ENCODE peak calls at places on chromosomes 1 and 21, in seven cellular contexts. J, W, H, R, Q, S and D are unnamed samples.

GRCh38 chr21:45620201-45620600 is 23.3 kb upstream of the PCBP3 start:
- DNase-seq in H (no peak), S (peak), J (no peak), Q (peak), R (no peak), W (no peak), D (no peak)

GRCh38 chr1:227729881-227730629 is 5.0 kb downstream of the JMJD4 start:
- DNase-seq in H (peak), W (no peak), Q (no peak), J (no peak), R (peak), S (no peak), D (peak)

GRCh38 chr1:206628916-206629315 is 6.4 kb upstream of the DYRK3 start:
- DNase-seq in W (no peak), H (no peak), R (no peak), J (no peak), Q (no peak), S (no peak), D (no peak)

GRCh38 chr1:172793823-172794222 is 134.9 kb downstream of the FASLG start:
- DNase-seq in J (no peak), S (no peak), H (no peak), Q (no peak), R (no peak), W (no peak), D (no peak)

GRCh38 chr1:228372183-228373003 is 34.2 kb downstream of the TRIM11 start:
- DNase-seq in J (no peak), S (no peak), R (no peak), Q (peak), H (no peak), W (no peak), D (no peak)

GRCh38 chr21:42161957-42162681 is 56.8 kb upstream of the ABCG1 start:
- DNase-seq in Q (no peak), W (no peak), H (peak), J (no peak), R (no peak), S (peak), D (peak)

GRCh38 chr1:246142320-246142893 is 364.7 kb downstream of the SMYD3 start:
- DNase-seq in J (no peak), Q (no peak), H (no peak), W (no peak), S (no peak), R (no peak), D (no peak)

GRCh38 chr1:56911098-56911497 is 54.7 kb downstream of the C8B start:
- DNase-seq in J (peak), W (no peak), R (no peak), H (no peak), Q (no peak), S (no peak), D (no peak)

GRCh38 chr1:182248721-182249120 is 142.9 kb downstream of the GLUL start:
- DNase-seq in W (no peak), Q (no peak), R (no peak), J (no peak), H (no peak), S (no peak), D (peak)

GRCh38 chr1:1205769-1206375 is 520 bp downstream of the TNFRSF18 start:
- DNase-seq in S (no peak), Q (no peak), H (peak), J (no peak), R (no peak), W (no peak), D (no peak)

GRCh38 chr1:66388918-66389317 is 145.0 kb upstream of the SGIP1 start:
- DNase-seq in H (no peak), S (no peak), R (no peak), J (no peak), W (no peak), Q (no peak), D (no peak)

GRCh38 chr1:202579806-202580205 is 130.4 kb downstream of the SYT2 start:
- DNase-seq in Q (no peak), H (no peak), R (no peak), J (no peak), W (no peak), S (no peak), D (no peak)

GRCh38 chr1:7970250-7970649 is 8.7 kb downstream of the PARK7 start:
- DNase-seq in R (no peak), Q (no peak), H (no peak), W (no peak), S (no peak), J (no peak), D (no peak)

GRCh38 chr1:112713466-112714312 is 1.4 kb downstream of the PPM1J start:
- DNase-seq in W (no peak), H (no peak), R (no peak), Q (peak), J (no peak), S (no peak), D (no peak)